ENCODE peak calls at places on chromosomes 4 and X, in nine cellular contexts. W is SHP77; B is NCI-H2081; N is NCI-H510A; O is GDM1; Z is stimulated activated CD4-positive, alpha-beta T cell treated with anti-CD3 and anti-CD28 coated beads, Interleukin-1b, Interleukin-23, amount 100 ng/mL, for 24 hours; Q is GM12891; C is CD8-positive, alpha-beta memory T cell; P is D341Med. A is an unnamed sample.

GRCh38 chr4:141851246-141851891 is 215.0 kb downstream of the IL15 start:
- DNase-seq in W (no peak), B (no peak), N (no peak), O (no peak), Z (no peak), Q (no peak), C (no peak), P (no peak), A (peak; percentile 2)

GRCh38 chrX:526295-527224 is 104.0 kb upstream of the SHOX start:
- DNase-seq in W (no peak), B (no peak), N (no peak), O (no peak), Z (no peak), Q (no peak), C (no peak), P (no peak), A (no peak)

GRCh38 chrX:69538321-69538876 is 34.3 kb downstream of the NALF2 start:
- DNase-seq in W (no peak), B (peak; percentile 27), N (no peak), O (peak; percentile 9), Z (peak; percentile 61), Q (peak; percentile 71), C (peak; percentile 39), P (peak; percentile 74), A (peak; percentile 77)

GRCh38 chr4:3338321-3338838 is 45.6 kb downstream of the RGS12 start:
- DNase-seq in W (no peak), B (no peak), N (no peak), O (no peak), Z (no peak), Q (no peak), C (no peak), P (no peak), A (no peak)

GRCh38 chr4:41125558-41126311 is 88.6 kb downstream of the APBB2 start:
- DNase-seq in W (no peak), B (no peak), N (no peak), O (no peak), Z (no peak), Q (no peak), C (no peak), P (no peak), A (peak; percentile 57)

GRCh38 chr4:120915311-120915710 is 7.2 kb downstream of the PRDM5 start:
- DNase-seq in W (no peak), B (no peak), N (no peak), O (no peak), Z (no peak), Q (no peak), C (no peak), P (no peak), A (no peak)

GRCh38 chr4:67375291-67375690 is 170.0 kb downstream of the CENPC start:
- DNase-seq in W (no peak), B (no peak), N (no peak), O (no peak), Z (no peak), Q (no peak), C (no peak), P (no peak), A (no peak)

GRCh38 chrX:115177941-115178340 is 11.3 kb upstream of the RBMXL3 start:
- DNase-seq in W (no peak), B (no peak), N (no peak), O (no peak), Z (no peak), Q (no peak), C (no peak), P (no peak), A (no peak)

GRCh38 chr4:10295326-10295725 is 161.9 kb downstream of the ZNF518B start:
- DNase-seq in W (no peak), B (no peak), N (no peak), O (no peak), Z (no peak), Q (no peak), C (no peak), P (no peak), A (no peak)

GRCh38 chr4:139958738-139959096 is 195.3 kb downstream of the MAML3 start:
- DNase-seq in W (no peak), B (peak; percentile 69), N (no peak), O (no peak), Z (no peak), Q (no peak), C (no peak), P (no peak), A (no peak)

GRCh38 chr4:36187723-36188333 is 56.5 kb downstream of the ARAP2 start:
- DNase-seq in W (peak; percentile 2), B (peak; percentile 62), N (no peak), O (peak; percentile 1), Z (no peak), Q (no peak), C (peak; percentile 15), P (peak; percentile 21), A (peak; percentile 18)

GRCh38 chr4:112296949-112297483 is at the start of gene ALPK1:
- DNase-seq in W (no peak), B (no peak), N (no peak), O (peak; percentile 44), Z (no peak), Q (no peak), C (no peak), P (no peak), A (peak; percentile 94)

GRCh38 chrX:45894864-45895645 is 650.2 kb downstream of the ZNF674 start:
- DNase-seq in W (no peak), B (no peak), N (no peak), O (no peak), Z (no peak), Q (no peak), C (no peak), P (no peak), A (no peak)

GRCh38 chrX:130702867-130703707 is 199.9 kb downstream of the ENOX2 start:
- DNase-seq in W (no peak), B (no peak), N (no peak), O (no peak), Z (no peak), Q (no peak), C (no peak), P (no peak), A (peak; percentile 36)

GRCh38 chrX:10040961-10041360 is 73.8 kb downstream of the CLDN34 start:
- DNase-seq in W (no peak), B (no peak), N (no peak), O (no peak), Z (no peak), Q (no peak), C (no peak), P (no peak), A (no peak)

GRCh38 chrX:10112510-10112909 is 44.3 kb upstream of the CLCN4 start:
- DNase-seq in W (no peak), B (no peak), N (no peak), O (no peak), Z (no peak), Q (no peak), C (no peak), P (no peak), A (no peak)

GRCh38 chr4:110793381-110793801 is 170.5 kb upstream of the PITX2 start:
- DNase-seq in W (no peak), B (no peak), N (no peak), O (no peak), Z (no peak), Q (no peak), C (no peak), P (no peak), A (peak; percentile 13)

GRCh38 chr4:169612869-169613859 is 781 bp upstream of the NEK1 start:
- DNase-seq in W (peak; percentile 63), B (peak; percentile 78), N (peak; percentile 34), O (peak; percentile 53), Z (peak; percentile 35), Q (no peak), C (peak; percentile 64), P (peak; percentile 67), A (peak; percentile 95)

GRCh38 chrX:13059269-13059668 is 14.8 kb upstream of the FAM9C start:
- DNase-seq in W (no peak), B (no peak), N (peak; percentile 2), O (no peak), Z (no peak), Q (no peak), C (no peak), P (no peak), A (no peak)

GRCh38 chrX:119655125-119655524 is 37.8 kb downstream of the SEPTIN6 start:
- DNase-seq in W (no peak), B (no peak), N (no peak), O (no peak), Z (peak; percentile 25), Q (no peak), C (no peak), P (no peak), A (peak; percentile 77)

GRCh38 chr4:164446516-164446915 is 307.4 kb upstream of the SMIM31 start:
- DNase-seq in W (no peak), B (no peak), N (no peak), O (no peak), Z (no peak), Q (no peak), C (no peak), P (no peak), A (no peak)

GRCh38 chrX:15607067-15607466 is 6.3 kb upstream of the ACE2 start:
- DNase-seq in W (no peak), B (no peak), N (no peak), O (no peak), Z (no peak), Q (no peak), C (no peak), P (no peak), A (no peak)

GRCh38 chr4:117965608-117966007 is 68.7 kb upstream of the NDST3 start:
- DNase-seq in W (no peak), B (peak; percentile 1), N (no peak), O (no peak), Z (no peak), Q (no peak), C (no peak), P (no peak), A (peak; percentile 11)

GRCh38 chr4:14151099-14151498 is 523.6 kb upstream of the BOD1L1 start:
- DNase-seq in W (no peak), B (no peak), N (no peak), O (no peak), Z (no peak), Q (no peak), C (no peak), P (no peak), A (no peak)

GRCh38 chr4:152666946-152667345 is 12.9 kb downstream of the TMEM154 start:
- DNase-seq in W (no peak), B (no peak), N (no peak), O (no peak), Z (no peak), Q (no peak), C (no peak), P (no peak), A (no peak)

GRCh38 chr4:139934336-139934735 is 219.6 kb downstream of the MAML3 start:
- DNase-seq in W (peak; percentile 42), B (peak; percentile 77), N (no peak), O (no peak), Z (no peak), Q (no peak), C (no peak), P (no peak), A (no peak)

GRCh38 chr4:189162888-189163287 is 777.8 kb upstream of the FRG1 start:
- DNase-seq in W (no peak), B (no peak), N (no peak), O (no peak), Z (no peak), Q (no peak), C (no peak), P (no peak), A (no peak)

GRCh38 chr4:14446311-14446710 is 556.0 kb upstream of the CPEB2 start:
- DNase-seq in W (no peak), B (no peak), N (no peak), O (no peak), Z (no peak), Q (no peak), C (no peak), P (no peak), A (no peak)

GRCh38 chrX:53288173-53288572 is 6.8 kb upstream of the IQSEC2 start:
- DNase-seq in W (peak; percentile 50), B (peak; percentile 23), N (no peak), O (peak; percentile 15), Z (no peak), Q (no peak), C (peak; percentile 17), P (no peak), A (peak; percentile 2)

GRCh38 chr4:183074288-183074990 is 24.6 kb upstream of the WWC2 start:
- DNase-seq in W (no peak), B (no peak), N (no peak), O (no peak), Z (no peak), Q (no peak), C (no peak), P (no peak), A (peak; percentile 53)

GRCh38 chr4:161359491-161359890 is 804.3 kb downstream of the FSTL5 start:
- DNase-seq in W (no peak), B (no peak), N (no peak), O (no peak), Z (no peak), Q (no peak), C (no peak), P (no peak), A (no peak)

A was measured in adipocyte.